ENCODE peak calls at places on chromosomes 3 and 15, in five cellular contexts. X is activated T-helper 9 cell treated with anti-CD3 and anti-CD28 coated beads, Interleukin-2, amount 50 U/mL, for 16 hours; Z is activated CD4-positive, alpha-beta T cell treated with anti-CD3 and anti-CD28 coated beads for 24 hours; U is HFFc6; M is substantia nigra. I is an unnamed sample.

GRCh38 chr3:129549805-129550204 is 6.8 kb downstream of the H1-8 start:
- DNase-seq in X (no peak), Z (no peak), U (no peak), M (no peak), I (no peak)

GRCh38 chr15:74783072-74783807 is 1.4 kb downstream of the CSK start:
- DNase-seq in X (no peak), Z (no peak), U (no peak), M (no peak), I (peak)

GRCh38 chr3:73324203-73325155 is 263.0 kb downstream of the EBLN2 start:
- DNase-seq in X (no peak), Z (no peak), U (no peak), M (no peak), I (no peak)

GRCh38 chr3:12990781-12991480 is 82.3 kb downstream of the IQSEC1 start:
- DNase-seq in X (no peak), Z (no peak), U (peak), M (no peak), I (no peak)

GRCh38 chr15:59594493-59594942 is 17.1 kb upstream of the GCNT3 start:
- DNase-seq in X (no peak), Z (no peak), U (peak), M (no peak), I (no peak)

GRCh38 chr15:46410681-46411080 is 775.9 kb downstream of the SQOR start:
- DNase-seq in X (no peak), Z (no peak), U (no peak), M (no peak), I (no peak)

GRCh38 chr3:37864904-37865303 is 3.2 kb downstream of the CTDSPL start:
- DNase-seq in X (no peak), Z (no peak), U (no peak), M (no peak), I (no peak)

GRCh38 chr3:155605571-155605970 is 139.3 kb downstream of the PLCH1 start:
- DNase-seq in X (no peak), Z (no peak), U (no peak), M (no peak), I (no peak)

GRCh38 chr3:113136071-113136470 is 75.3 kb upstream of the BOC start:
- DNase-seq in X (no peak), Z (no peak), U (peak), M (no peak), I (no peak)

GRCh38 chr15:72532991-72533601 is 59.0 kb downstream of the ARIH1 start:
- DNase-seq in X (no peak), Z (no peak), U (no peak), M (no peak), I (peak)

GRCh38 chr3:43732747-43733425 is 42.1 kb downstream of the ABHD5 start:
- DNase-seq in X (no peak), Z (no peak), U (no peak), M (no peak), I (no peak)

GRCh38 chr15:57909388-57909787 is 156.1 kb downstream of the ALDH1A2 start:
- DNase-seq in X (no peak), Z (no peak), U (no peak), M (no peak), I (no peak)

GRCh38 chr15:56194035-56194434 is 49.6 kb downstream of the RFX7 start:
- DNase-seq in X (no peak), Z (no peak), U (no peak), M (no peak), I (no peak)

GRCh38 chr15:73210630-73211029 is 158.1 kb downstream of the HCN4 start:
- DNase-seq in X (no peak), Z (no peak), U (no peak), M (no peak), I (no peak)

GRCh38 chr3:156631323-156631722 is 43.1 kb upstream of the TIPARP start:
- DNase-seq in X (no peak), Z (no peak), U (no peak), M (no peak), I (no peak)

GRCh38 chr15:82301296-82302016 is 38.8 kb downstream of the SAXO2 start:
- DNase-seq in X (no peak), Z (no peak), U (no peak), M (no peak), I (no peak)

GRCh38 chr3:177673105-177673804 is 476.0 kb upstream of the TBL1XR1 start:
- DNase-seq in X (no peak), Z (no peak), U (peak), M (no peak), I (no peak)

GRCh38 chr15:40567111-40567510 is 2.0 kb upstream of the RPUSD2 start:
- DNase-seq in X (no peak), Z (no peak), U (no peak), M (no peak), I (no peak)

GRCh38 chr3:38519000-38519399 is 22.9 kb downstream of the EXOG start:
- DNase-seq in X (no peak), Z (no peak), U (peak), M (no peak), I (no peak)

GRCh38 chr3:48194446-48195071 is 6.3 kb upstream of the CDC25A start:
- DNase-seq in X (no peak), Z (peak), U (peak), M (peak), I (peak)

GRCh38 chr3:119794401-119794800 is 12.5 kb downstream of the NR1I2 start:
- DNase-seq in X (no peak), Z (no peak), U (no peak), M (no peak), I (no peak)

GRCh38 chr15:90343391-90343790 is 8.7 kb upstream of the ZNF774 start:
- DNase-seq in X (no peak), Z (no peak), U (no peak), M (no peak), I (no peak)

GRCh38 chr3:100927775-100928174 is 65.4 kb downstream of the ABI3BP start:
- DNase-seq in X (no peak), Z (no peak), U (peak), M (no peak), I (no peak)

GRCh38 chr3:54180926-54181325 is 58.6 kb downstream of the CACNA2D3 start:
- DNase-seq in X (no peak), Z (no peak), U (no peak), M (no peak), I (no peak)

GRCh38 chr3:133527306-133527705 is 46.2 kb upstream of the CDV3 start:
- DNase-seq in X (no peak), Z (no peak), U (no peak), M (no peak), I (no peak)

GRCh38 chr15:91908401-91908800 is 54.9 kb downstream of the SLCO3A1 start:
- DNase-seq in X (no peak), Z (no peak), U (peak), M (no peak), I (no peak)

GRCh38 chr3:69791111-69791510 is 51.8 kb downstream of the MITF start:
- DNase-seq in X (no peak), Z (no peak), U (peak), M (no peak), I (no peak)

GRCh38 chr3:53083496-53083895 is 37.6 kb upstream of the SFMBT1 start:
- DNase-seq in X (no peak), Z (no peak), U (peak), M (peak), I (no peak)

GRCh38 chr3:187227658-187228258 is 30.5 kb downstream of the RTP1 start:
- DNase-seq in X (no peak), Z (no peak), U (peak), M (no peak), I (no peak)

GRCh38 chr15:62977952-62978811 is 64.4 kb upstream of the TPM1 start:
- DNase-seq in X (no peak), Z (no peak), U (peak), M (no peak), I (no peak)

GRCh38 chr3:76242886-76243753 is 457.8 kb upstream of the ZNF717 start:
- DNase-seq in X (no peak), Z (no peak), U (no peak), M (no peak), I (no peak)

GRCh38 chr3:156252656-156253055 is 132.3 kb downstream of the KCNAB1 start:
- DNase-seq in X (no peak), Z (no peak), U (no peak), M (no peak), I (no peak)

GRCh38 chr3:123325766-123326256 is 123.1 kb downstream of the ADCY5 start:
- DNase-seq in X (no peak), Z (no peak), U (no peak), M (no peak), I (no peak)

GRCh38 chr15:70421197-70421482 is 323.4 kb upstream of the TLE3 start:
- DNase-seq in X (no peak), Z (no peak), U (no peak), M (no peak), I (no peak)

GRCh38 chr15:36449084-36449661 is 130.3 kb upstream of the CDIN1 start:
- DNase-seq in X (no peak), Z (no peak), U (no peak), M (no peak), I (no peak)

GRCh38 chr3:118803096-118803476 is 231.6 kb downstream of the IGSF11 start:
- DNase-seq in X (no peak), Z (no peak), U (no peak), M (no peak), I (no peak)

I was measured in DND-41.